ENCODE peak calls at places on chromosomes 7 and 10, in five cellular contexts. S, L, V, T and H are unnamed samples.

GRCh38 chr7:66671034-66671433 is 42.4 kb downstream of the KCTD7 start:
- DNase-seq in S (no peak), L (no peak), V (no peak), T (no peak), H (no peak)

GRCh38 chr10:72087969-72088878 is at the start of gene SPOCK2:
- DNase-seq in S (no peak), L (no peak), V (no peak), T (no peak), H (peak)

GRCh38 chr7:152747224-152747623 is 12.3 kb upstream of the ACTR3B start:
- DNase-seq in S (no peak), L (no peak), V (no peak), T (no peak), H (no peak)

GRCh38 chr7:81285142-81285871 is 366.5 kb upstream of the SEMA3C start:
- DNase-seq in S (no peak), L (no peak), V (peak), T (peak), H (no peak)

GRCh38 chr10:46550795-46551700 is 5.4 kb downstream of the GPRIN2 start:
- DNase-seq in S (peak), L (no peak), V (no peak), T (no peak), H (peak)

GRCh38 chr7:117548035-117548434 is 68.2 kb downstream of the CFTR start:
- DNase-seq in S (no peak), L (no peak), V (no peak), T (no peak), H (no peak)

GRCh38 chr10:35882422-35883150 is 240.5 kb upstream of the FZD8 start:
- DNase-seq in S (no peak), L (no peak), V (no peak), T (no peak), H (peak)

GRCh38 chr10:80537705-80538480 is at the start of gene SH2D4B:
- DNase-seq in S (no peak), L (no peak), V (no peak), T (no peak), H (no peak)

GRCh38 chr7:1706721-1707613 is 36.9 kb downstream of the ELFN1 start:
- DNase-seq in S (peak), L (no peak), V (no peak), T (no peak), H (no peak)

GRCh38 chr7:100895956-100896742 is 461 bp upstream of the ACHE start:
- DNase-seq in S (no peak), L (peak), V (no peak), T (no peak), H (peak)

GRCh38 chr10:50510517-50511473 is 113.0 kb downstream of the SGMS1 start:
- DNase-seq in S (no peak), L (no peak), V (no peak), T (no peak), H (no peak)

GRCh38 chr10:3372284-3372683 is 199.7 kb upstream of the PITRM1 start:
- DNase-seq in S (no peak), L (no peak), V (peak), T (peak), H (no peak)